ENCODE peak calls at places on chromosomes 5 and 9, in six cellular contexts. One of them, this sample, is unnamed. For H3K4me1, the result is how much of the 10 kb centered on the place peaks cover.

GRCh38 chr9:80522465-80522864 is 950.7 kb downstream of the TLE4 start:
- DNase-seq in cardiac muscle cell: no peak
- DNase-seq in tibial artery: no peak
- DNase-seq in IMR-90: peak
- DNase-seq in uterus: no peak
- DNase-seq in adrenal gland: no peak
- DNase-seq in this sample: no peak

GRCh38 chr9:133991964-133992779 is at the start of gene VAV2:
- DNase-seq in cardiac muscle cell: peak
- DNase-seq in tibial artery: peak
- DNase-seq in IMR-90: peak
- DNase-seq in uterus: peak
- DNase-seq in adrenal gland: peak
- DNase-seq in this sample: peak

GRCh38 chr9:69452110-69452780 is 127.2 kb downstream of the ENTREP1 start:
- DNase-seq in cardiac muscle cell: no peak
- DNase-seq in tibial artery: no peak
- DNase-seq in IMR-90: no peak
- DNase-seq in uterus: no peak
- DNase-seq in adrenal gland: no peak
- DNase-seq in this sample: no peak

GRCh38 chr9:74528207-74528606 is 31.1 kb downstream of the RORB start:
- DNase-seq in cardiac muscle cell: no peak
- DNase-seq in tibial artery: no peak
- DNase-seq in IMR-90: no peak
- DNase-seq in uterus: no peak
- DNase-seq in adrenal gland: no peak
- DNase-seq in this sample: peak

GRCh38 chr9:133563286-133564213 is 29.0 kb downstream of the ADAMTSL2 start:
- DNase-seq in cardiac muscle cell: peak
- DNase-seq in tibial artery: no peak
- DNase-seq in IMR-90: peak
- DNase-seq in uterus: peak
- DNase-seq in adrenal gland: peak
- DNase-seq in this sample: no peak

GRCh38 chr9:109956811-109957440 is 176.9 kb downstream of the PALM2AKAP2 start:
- DNase-seq in cardiac muscle cell: peak
- DNase-seq in tibial artery: no peak
- DNase-seq in IMR-90: peak
- DNase-seq in uterus: no peak
- DNase-seq in adrenal gland: no peak
- DNase-seq in this sample: no peak

GRCh38 chr5:160462167-160462566 is 40.5 kb downstream of the PTTG1 start:
- DNase-seq in cardiac muscle cell: no peak
- DNase-seq in tibial artery: no peak
- DNase-seq in IMR-90: no peak
- DNase-seq in uterus: no peak
- DNase-seq in adrenal gland: no peak
- DNase-seq in this sample: no peak

GRCh38 chr5:72955143-72955767 is 586 bp upstream of the FCHO2 start:
- DNase-seq in cardiac muscle cell: peak
- DNase-seq in tibial artery: no peak
- DNase-seq in IMR-90: no peak
- DNase-seq in uterus: peak
- DNase-seq in adrenal gland: peak
- DNase-seq in this sample: peak

GRCh38 chr9:38277601-38278200 is 114.8 kb upstream of the ALDH1B1 start:
- DNase-seq in cardiac muscle cell: no peak
- DNase-seq in tibial artery: no peak
- DNase-seq in IMR-90: no peak
- DNase-seq in uterus: no peak
- DNase-seq in adrenal gland: no peak
- DNase-seq in this sample: no peak

GRCh38 chr9:95623614-95624013 is 106.8 kb upstream of the PTCH1 start:
- DNase-seq in cardiac muscle cell: no peak
- DNase-seq in tibial artery: no peak
- DNase-seq in IMR-90: no peak
- DNase-seq in uterus: no peak
- DNase-seq in adrenal gland: no peak
- DNase-seq in this sample: no peak

GRCh38 chr5:140734354-140734753 is 34.1 kb downstream of the ZMAT2 start:
- DNase-seq in cardiac muscle cell: no peak
- DNase-seq in tibial artery: no peak
- DNase-seq in IMR-90: no peak
- DNase-seq in uterus: no peak
- DNase-seq in adrenal gland: no peak
- DNase-seq in this sample: no peak

GRCh38 chr5:74865293-74865798 is 841 bp downstream of the FAM169A start:
- DNase-seq in cardiac muscle cell: no peak
- DNase-seq in tibial artery: no peak
- DNase-seq in IMR-90: no peak
- DNase-seq in uterus: no peak
- DNase-seq in adrenal gland: no peak
- DNase-seq in this sample: no peak

GRCh38 chr9:2417730-2418129 is 203.9 kb upstream of the VLDLR start:
- DNase-seq in cardiac muscle cell: no peak
- DNase-seq in tibial artery: no peak
- DNase-seq in IMR-90: no peak
- DNase-seq in uterus: no peak
- DNase-seq in adrenal gland: no peak
- DNase-seq in this sample: no peak

GRCh38 chr9:68782546-68782945 is 77.5 kb downstream of the PIP5K1B start:
- DNase-seq in cardiac muscle cell: no peak
- DNase-seq in tibial artery: no peak
- DNase-seq in IMR-90: no peak
- DNase-seq in uterus: no peak
- DNase-seq in adrenal gland: no peak
- DNase-seq in this sample: no peak

GRCh38 chr9:133604856-133605255 is 4.3 kb downstream of the FAM163B start:
- DNase-seq in cardiac muscle cell: no peak
- DNase-seq in tibial artery: no peak
- DNase-seq in IMR-90: no peak
- DNase-seq in uterus: no peak
- DNase-seq in adrenal gland: no peak
- DNase-seq in this sample: no peak

GRCh38 chr5:151051066-151051930 is 29.5 kb downstream of the TNIP1 start:
- DNase-seq in cardiac muscle cell: peak
- DNase-seq in tibial artery: peak
- DNase-seq in IMR-90: peak
- DNase-seq in uterus: peak
- DNase-seq in adrenal gland: peak
- DNase-seq in this sample: peak

GRCh38 chr5:2732850-2733249 is 18.6 kb downstream of the IRX2 start:
- DNase-seq in cardiac muscle cell: no peak
- DNase-seq in tibial artery: no peak
- DNase-seq in IMR-90: no peak
- DNase-seq in uterus: no peak
- DNase-seq in adrenal gland: no peak
- DNase-seq in this sample: no peak

GRCh38 chr5:158979749-158980521 is 119.8 kb downstream of the EBF1 start:
- DNase-seq in cardiac muscle cell: peak
- DNase-seq in tibial artery: peak
- DNase-seq in IMR-90: peak
- DNase-seq in uterus: peak
- DNase-seq in adrenal gland: peak
- DNase-seq in this sample: peak

GRCh38 chr5:148967783-148968182 is 95.1 kb downstream of the SH3TC2 start:
- DNase-seq in cardiac muscle cell: no peak
- DNase-seq in tibial artery: no peak
- DNase-seq in IMR-90: no peak
- DNase-seq in uterus: no peak
- DNase-seq in adrenal gland: no peak
- DNase-seq in this sample: no peak

GRCh38 chr5:156526081-156527017 is 199.4 kb downstream of the SGCD start:
- DNase-seq in cardiac muscle cell: no peak
- DNase-seq in tibial artery: no peak
- DNase-seq in IMR-90: peak
- DNase-seq in uterus: no peak
- DNase-seq in adrenal gland: no peak
- DNase-seq in this sample: no peak

GRCh38 chr9:99021512-99021911 is 77.8 kb downstream of the COL15A1 start:
- DNase-seq in cardiac muscle cell: no peak
- DNase-seq in tibial artery: no peak
- DNase-seq in IMR-90: no peak
- DNase-seq in uterus: no peak
- DNase-seq in adrenal gland: no peak
- DNase-seq in this sample: no peak

DNA sequence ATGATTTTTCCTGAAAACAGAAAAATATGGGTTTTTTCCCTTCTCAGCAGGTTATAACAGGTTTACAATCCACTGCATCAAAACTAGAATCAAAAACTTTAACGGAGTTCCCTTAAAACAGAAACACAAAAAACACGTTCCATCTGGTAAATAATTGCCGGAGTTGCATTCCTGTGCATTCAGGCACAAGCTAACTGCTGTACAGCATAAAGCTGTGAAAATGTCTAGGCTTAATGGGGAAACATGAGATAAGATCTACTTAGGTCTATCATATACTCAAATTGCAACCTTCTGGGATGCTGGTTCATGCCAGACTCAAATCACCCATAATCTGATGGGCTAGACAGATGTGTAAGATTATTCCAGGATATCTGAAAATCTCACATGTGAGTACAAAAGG is 265.3 kb downstream of the DOCK8 start:
- DNase-seq in cardiac muscle cell: no peak
- DNase-seq in tibial artery: no peak
- DNase-seq in IMR-90: no peak
- DNase-seq in uterus: no peak
- DNase-seq in adrenal gland: no peak
- DNase-seq in this sample: no peak
- H3K27ac ChIP-seq in cardiac muscle cell: no peak
- H3K27ac ChIP-seq in tibial artery: no peak
- H3K27ac ChIP-seq in IMR-90: no peak
- H3K27ac ChIP-seq in uterus: no peak
- H3K27ac ChIP-seq in adrenal gland: no peak
- H3K27ac ChIP-seq in this sample: no peak

GRCh38 chr5:179143446-179143845 is 83.3 kb downstream of the ZNF354C start:
- DNase-seq in cardiac muscle cell: peak
- DNase-seq in tibial artery: no peak
- DNase-seq in IMR-90: peak
- DNase-seq in uterus: no peak
- DNase-seq in adrenal gland: no peak
- DNase-seq in this sample: no peak
- TF ChIP-seq CTCF in cardiac muscle cell: peak
- TF ChIP-seq CTCF in tibial artery: no peak
- TF ChIP-seq CTCF in IMR-90: peak
- TF ChIP-seq CTCF in uterus: peak
- TF ChIP-seq CTCF in adrenal gland: no peak
- TF ChIP-seq CTCF in this sample: no peak

GRCh38 chr9:127796225-127796813 is 6.4 kb upstream of the FPGS start:
- DNase-seq in cardiac muscle cell: no peak
- DNase-seq in tibial artery: no peak
- DNase-seq in IMR-90: peak
- DNase-seq in uterus: peak
- DNase-seq in adrenal gland: peak
- DNase-seq in this sample: no peak
- H3K4me1 ChIP-seq in cardiac muscle cell: under half
- H3K4me1 ChIP-seq in tibial artery: under half
- H3K4me1 ChIP-seq in IMR-90: under half
- H3K4me1 ChIP-seq in uterus: under half
- H3K4me1 ChIP-seq in adrenal gland: under half
- H3K4me1 ChIP-seq in this sample: half or more

GRCh38 chr5:139560752-139561654 is at the start of gene UBE2D2:
- DNase-seq in cardiac muscle cell: peak
- DNase-seq in tibial artery: peak
- DNase-seq in IMR-90: peak
- DNase-seq in uterus: peak
- DNase-seq in adrenal gland: peak
- DNase-seq in this sample: peak
- H3K27ac ChIP-seq in cardiac muscle cell: peak
- H3K27ac ChIP-seq in tibial artery: peak
- H3K27ac ChIP-seq in IMR-90: peak
- H3K27ac ChIP-seq in uterus: peak
- H3K27ac ChIP-seq in adrenal gland: peak
- H3K27ac ChIP-seq in this sample: peak

GRCh38 chr5:109826426-109826825 is 136.7 kb downstream of the MAN2A1 start:
- DNase-seq in cardiac muscle cell: no peak
- DNase-seq in tibial artery: no peak
- DNase-seq in IMR-90: peak
- DNase-seq in uterus: no peak
- DNase-seq in adrenal gland: no peak
- DNase-seq in this sample: no peak
- TF ChIP-seq CTCF in cardiac muscle cell: no peak
- TF ChIP-seq CTCF in tibial artery: no peak
- TF ChIP-seq CTCF in IMR-90: no peak
- TF ChIP-seq CTCF in uterus: no peak
- TF ChIP-seq CTCF in adrenal gland: no peak
- TF ChIP-seq CTCF in this sample: no peak

DNA sequence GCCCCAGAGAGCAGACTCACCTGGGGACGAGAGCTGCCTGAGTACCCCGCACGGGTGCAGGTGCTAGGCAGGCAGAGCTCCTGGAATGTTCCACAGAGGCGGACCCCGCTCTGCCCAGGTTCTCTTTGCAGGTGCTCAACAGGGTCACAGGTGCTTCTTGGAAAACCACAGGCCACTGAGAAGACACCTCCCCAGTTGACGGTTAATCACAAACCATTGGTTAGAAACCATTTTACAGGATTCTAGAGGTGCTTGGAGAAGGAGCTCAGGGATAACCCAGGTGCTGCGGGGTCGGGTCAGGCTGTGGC is 17.3 kb upstream of the SLC6A19 start:
- DNase-seq in cardiac muscle cell: no peak
- DNase-seq in tibial artery: no peak
- DNase-seq in IMR-90: no peak
- DNase-seq in uterus: no peak
- DNase-seq in adrenal gland: no peak
- DNase-seq in this sample: no peak
- H3K4me1 ChIP-seq in cardiac muscle cell: under half
- H3K4me1 ChIP-seq in tibial artery: under half
- H3K4me1 ChIP-seq in IMR-90: under half
- H3K4me1 ChIP-seq in uterus: under half
- H3K4me1 ChIP-seq in adrenal gland: under half
- H3K4me1 ChIP-seq in this sample: under half

This sample was measured in left lung.